ENCODE peak calls at places on chromosomes 13 and 19, in four cellular contexts. One of them, this sample, is unnamed. For H3K27me3, the result is how much of the 10 kb centered on the place peaks cover.

GRCh38 chr13:49214917-49215376 is 5.2 kb upstream of the MLNR start:
- DNase-seq in endodermal cell: peak
- DNase-seq in hepatocyte: no peak
- DNase-seq in PC-3: peak
- DNase-seq in this sample: no peak

GRCh38 chr13:22064854-22065646 is 394.2 kb downstream of the FGF9 start:
- DNase-seq in endodermal cell: peak
- DNase-seq in PC-3: no peak
- DNase-seq in hepatocyte: no peak
- DNase-seq in this sample: no peak

GRCh38 chr19:13764821-13765394 is 586 bp downstream of the MRI1 start:
- DNase-seq in PC-3: peak
- DNase-seq in endodermal cell: peak
- DNase-seq in hepatocyte: peak
- DNase-seq in this sample: no peak

GRCh38 chr13:79776538-79776937 is 295.6 kb downstream of the NDFIP2 start:
- DNase-seq in hepatocyte: no peak
- DNase-seq in PC-3: peak
- DNase-seq in endodermal cell: no peak
- DNase-seq in this sample: no peak

GRCh38 chr19:31214997-31215396 is 134.2 kb downstream of the TSHZ3 start:
- DNase-seq in endodermal cell: no peak
- DNase-seq in PC-3: peak
- DNase-seq in hepatocyte: no peak
- DNase-seq in this sample: no peak

GRCh38 chr19:39996218-39996810 is 546 bp upstream of the ZNF546 start:
- DNase-seq in hepatocyte: peak
- DNase-seq in PC-3: peak
- DNase-seq in endodermal cell: no peak
- DNase-seq in this sample: no peak

GRCh38 chr13:48644141-48644540 is 9.6 kb upstream of the CYSLTR2 start:
- DNase-seq in hepatocyte: no peak
- DNase-seq in PC-3: no peak
- DNase-seq in endodermal cell: no peak
- DNase-seq in this sample: no peak

GRCh38 chr19:49110567-49110966 is 3.6 kb upstream of the LIN7B start:
- DNase-seq in hepatocyte: no peak
- DNase-seq in endodermal cell: no peak
- DNase-seq in PC-3: no peak
- DNase-seq in this sample: no peak

GRCh38 chr19:8262431-8262830 is 45.7 kb downstream of the CD320 start:
- DNase-seq in hepatocyte: no peak
- DNase-seq in PC-3: no peak
- DNase-seq in endodermal cell: no peak
- DNase-seq in this sample: no peak

GRCh38 chr13:29161653-29162052 is 341.5 kb downstream of the MTUS2 start:
- DNase-seq in PC-3: no peak
- DNase-seq in endodermal cell: no peak
- DNase-seq in hepatocyte: no peak
- DNase-seq in this sample: peak
- H3K27me3 ChIP-seq in PC-3: under half
- H3K27me3 ChIP-seq in endodermal cell: under half
- H3K27me3 ChIP-seq in hepatocyte: under half
- H3K27me3 ChIP-seq in this sample: under half

DNA sequence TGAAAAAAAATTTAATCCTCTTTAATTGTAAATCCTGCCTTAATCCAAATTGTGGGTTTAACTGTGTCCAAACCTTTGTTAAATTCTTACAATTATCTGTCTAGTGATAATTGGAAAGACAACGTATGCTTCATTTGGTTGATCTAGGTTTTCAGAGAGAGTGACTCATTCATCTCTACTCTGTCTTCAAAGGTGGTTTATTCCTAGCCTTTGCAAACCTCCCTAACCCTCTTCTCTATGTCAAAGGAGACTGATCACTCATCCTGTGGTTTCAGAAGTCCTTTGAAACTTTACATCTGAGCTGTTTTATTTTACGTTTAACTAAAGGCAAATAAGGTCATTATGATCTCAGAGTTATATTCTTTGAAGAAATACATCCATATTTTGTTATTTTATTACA is 8.8 kb upstream of the OXGR1 start:
- DNase-seq in PC-3: peak
- DNase-seq in hepatocyte: no peak
- DNase-seq in endodermal cell: no peak
- DNase-seq in this sample: no peak
- TF ChIP-seq CTCF in PC-3: no peak
- TF ChIP-seq CTCF in hepatocyte: no peak
- TF ChIP-seq CTCF in endodermal cell: no peak
- TF ChIP-seq CTCF in this sample: no peak

GRCh38 chr13:36130168-36130541 is 1.0 kb downstream of the DCLK1 start:
- DNase-seq in hepatocyte: no peak
- DNase-seq in endodermal cell: no peak
- DNase-seq in PC-3: no peak
- DNase-seq in this sample: no peak
- H3K4me3 ChIP-seq in hepatocyte: no peak
- H3K4me3 ChIP-seq in endodermal cell: peak
- H3K4me3 ChIP-seq in PC-3: no peak
- H3K4me3 ChIP-seq in this sample: peak

DNA sequence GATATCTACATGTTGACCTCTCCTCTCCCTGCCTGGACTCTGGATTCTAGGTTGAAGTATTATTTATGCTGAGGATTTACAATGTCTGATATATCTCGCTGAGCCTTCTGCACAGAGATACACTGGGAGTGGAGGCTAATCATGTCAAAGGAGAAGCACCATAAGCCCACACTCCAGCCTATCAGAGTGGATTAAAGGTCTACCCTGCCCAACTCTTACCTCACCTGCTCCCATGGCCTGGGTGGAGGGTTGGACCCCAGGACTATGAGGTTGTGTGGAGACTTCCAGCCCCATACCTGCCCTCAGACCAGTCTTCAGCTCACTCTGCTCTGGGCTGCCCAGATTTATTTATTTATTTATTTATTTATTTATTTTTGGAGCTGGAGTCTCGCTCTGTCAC is 15.4 kb downstream of the OR10H4 start:
- DNase-seq in PC-3: no peak
- DNase-seq in endodermal cell: no peak
- DNase-seq in hepatocyte: no peak
- DNase-seq in this sample: no peak
- H3K27me3 ChIP-seq in PC-3: under half
- H3K27me3 ChIP-seq in endodermal cell: under half
- H3K27me3 ChIP-seq in hepatocyte: under half
- H3K27me3 ChIP-seq in this sample: under half

GRCh38 chr13:107376393-107377085 is 808.6 kb upstream of the ARGLU1 start:
- DNase-seq in PC-3: no peak
- DNase-seq in hepatocyte: no peak
- DNase-seq in endodermal cell: no peak
- DNase-seq in this sample: no peak

GRCh38 chr13:107375701-107376350 is 807.9 kb upstream of the ARGLU1 start:
- DNase-seq in hepatocyte: no peak
- DNase-seq in endodermal cell: no peak
- DNase-seq in PC-3: no peak
- DNase-seq in this sample: no peak

GRCh38 chr13:107374038-107374437 is 806.1 kb upstream of the ARGLU1 start:
- DNase-seq in PC-3: no peak
- DNase-seq in endodermal cell: no peak
- DNase-seq in hepatocyte: no peak
- DNase-seq in this sample: no peak

GRCh38 chr13:107370036-107370785 is 802.3 kb upstream of the ARGLU1 start:
- DNase-seq in hepatocyte: no peak
- DNase-seq in endodermal cell: no peak
- DNase-seq in PC-3: peak
- DNase-seq in this sample: no peak

DNA sequence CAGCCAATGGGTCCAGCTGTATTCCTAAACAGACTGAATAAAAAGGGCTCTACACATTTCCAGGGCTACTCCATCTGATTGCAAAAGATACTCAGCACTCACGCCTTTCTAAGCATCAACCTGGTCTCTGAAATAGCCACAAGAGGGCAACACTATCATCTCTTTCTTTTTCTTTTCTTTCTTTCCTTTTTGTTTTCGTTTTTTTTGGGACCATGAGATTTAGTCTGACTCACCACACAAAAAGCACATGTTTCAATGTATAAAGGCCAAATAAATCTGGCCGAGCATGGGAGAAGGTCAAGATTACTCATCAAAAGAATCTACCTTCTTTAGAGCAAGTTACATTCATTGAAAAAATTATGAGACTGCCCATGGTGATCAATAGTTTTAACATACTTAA is 805.6 kb upstream of the ARGLU1 start:
- DNase-seq in PC-3: peak
- DNase-seq in hepatocyte: peak
- DNase-seq in endodermal cell: peak
- DNase-seq in this sample: no peak
- TF ChIP-seq CTCF in PC-3: peak
- TF ChIP-seq CTCF in hepatocyte: peak
- TF ChIP-seq CTCF in endodermal cell: peak
- TF ChIP-seq CTCF in this sample: peak

DNA sequence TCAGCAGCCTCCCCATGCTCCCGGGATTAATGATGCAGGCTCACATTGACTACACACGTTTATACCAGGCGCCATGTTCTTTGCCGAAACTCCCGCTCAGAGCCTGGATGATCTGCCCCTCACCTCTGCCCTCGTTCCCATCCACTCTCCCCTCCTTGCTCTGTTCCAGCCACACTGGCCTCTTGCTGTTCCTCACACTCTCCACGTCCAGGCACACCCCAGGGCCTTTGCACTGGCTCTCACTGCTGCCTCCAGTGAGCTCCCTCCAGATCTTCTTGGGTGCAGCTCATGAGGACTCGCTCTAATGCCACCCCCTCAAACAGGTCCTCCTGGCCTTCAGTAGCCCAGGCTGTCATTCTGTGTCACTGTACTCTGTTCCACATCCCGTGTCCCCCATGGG is 39.2 kb downstream of the DPF1 start:
- DNase-seq in endodermal cell: no peak
- DNase-seq in hepatocyte: no peak
- DNase-seq in PC-3: no peak
- DNase-seq in this sample: no peak
- H3K4me3 ChIP-seq in endodermal cell: no peak
- H3K4me3 ChIP-seq in hepatocyte: no peak
- H3K4me3 ChIP-seq in PC-3: no peak
- H3K4me3 ChIP-seq in this sample: no peak

This sample was measured in dorsolateral prefrontal cortex.